ENCODE peak calls at places on chromosomes 4 and X, in ten cellular contexts. Z is stimulated activated naive CD8-positive, alpha-beta T cell treated with anti-CD3 and anti-CD28 coated beads, Interleukin-15, Interleukin-2, amounts not matched to agents 100 U/mL and 50 U/mL, for 24 hours; A is left cardiac atrium; B is stimulated activated naive B cell treated with anti-CD40 and anti-IgM and Interleukin-4, amounts not matched to agents 10 μg/mL and 1 μg/mL and 100 μg/mL, for 72 hours; V is activated T-cell treated with anti-CD3 and anti-CD28 coated beads, Interleukin-2, amount 50 U/mL, for 4 hours; D is effector memory CD8-positive, alpha-beta T cell; T is activated CD4-positive, alpha-beta T cell treated with anti-CD3 and anti-CD28 coated beads for 36 hours; H is upper lobe of left lung; I is CD4-positive, CD25-positive, alpha-beta regulatory T cell; Y is lower lobe of right lung. Q is an unnamed sample.

GRCh38 chrX:131675596-131676194 is 131.8 kb downstream of the OR13H1 start:
- ATAC-seq in Z (peak), A (no peak), B (peak), V (peak), D (no peak), T (peak), H (no peak), I (no peak), Y (no peak), Q (no peak)

GRCh38 chrX:12002876-12003275 is 135.4 kb upstream of the FRMPD4 start:
- ATAC-seq in Z (no peak), A (no peak), B (no peak), V (no peak), D (no peak), T (no peak), H (no peak), I (no peak), Y (no peak), Q (peak)

GRCh38 chr4:55854132-55854531 is 684 bp downstream of the EXOC1 start:
- ATAC-seq in Z (no peak), A (no peak), B (peak), V (no peak), D (peak), T (no peak), H (no peak), I (no peak), Y (no peak), Q (no peak)

GRCh38 chr4:177427097-177427665 is 15.1 kb downstream of the AGA start:
- ATAC-seq in Z (no peak), A (no peak), B (no peak), V (no peak), D (no peak), T (no peak), H (no peak), I (no peak), Y (no peak), Q (no peak)

GRCh38 chr4:7356667-7357295 is 77.9 kb downstream of the PSAPL1 start:
- ATAC-seq in Z (peak), A (no peak), B (no peak), V (no peak), D (no peak), T (no peak), H (no peak), I (no peak), Y (no peak), Q (no peak)

GRCh38 chr4:183171484-183172267 is 72.6 kb downstream of the WWC2 start:
- ATAC-seq in Z (no peak), A (no peak), B (no peak), V (no peak), D (no peak), T (no peak), H (no peak), I (no peak), Y (no peak), Q (no peak)

GRCh38 chr4:828641-829271 is 2.8 kb upstream of the CPLX1 start:
- ATAC-seq in Z (no peak), A (peak), B (no peak), V (no peak), D (no peak), T (no peak), H (no peak), I (no peak), Y (no peak), Q (no peak)

GRCh38 chr4:182819751-182820150 is 97.4 kb downstream of the DCTD start:
- ATAC-seq in Z (no peak), A (no peak), B (no peak), V (no peak), D (no peak), T (no peak), H (peak), I (no peak), Y (no peak), Q (no peak)

GRCh38 chrX:73683236-73683859 is 120.4 kb downstream of the CHIC1 start:
- ATAC-seq in Z (no peak), A (no peak), B (no peak), V (no peak), D (no peak), T (no peak), H (no peak), I (no peak), Y (no peak), Q (no peak)

Q was measured in activated T-helper 17 cell treated with anti-CD3 and anti-CD28 coated beads, Interleukin-2, amount 50 U/mL, for 72 hours.